ENCODE peak calls at places on chromosomes 12 and 14, in four cellular contexts. One of them, this sample, is unnamed.
A peak's percentile ranks its signal among the peaks of the same experiment; 100 is the strongest.

GRCh38 chr12:14902465-14902864 is 16.8 kb upstream of the MGP start:
- DNase-seq in endothelial cell of umbilical vein: peak; percentile 26
- DNase-seq in H1: no peak
- DNase-seq in HCT116: no peak
- DNase-seq in this sample: no peak

GRCh38 chr12:43551971-43552559 is at the start of gene ADAMTS20:
- DNase-seq in endothelial cell of umbilical vein: no peak
- DNase-seq in H1: peak; percentile 90
- DNase-seq in HCT116: no peak
- DNase-seq in this sample: peak; percentile 93

GRCh38 chr12:75827061-75827460 is 204.5 kb downstream of the PHLDA1 start:
- DNase-seq in endothelial cell of umbilical vein: no peak
- DNase-seq in H1: no peak
- DNase-seq in HCT116: no peak
- DNase-seq in this sample: no peak

GRCh38 chr14:90556050-90556477 is 159.2 kb downstream of the CALM1 start:
- DNase-seq in endothelial cell of umbilical vein: no peak
- DNase-seq in H1: peak; percentile 74
- DNase-seq in HCT116: no peak
- DNase-seq in this sample: peak; percentile 64

GRCh38 chr12:131454418-131455217 is 256.3 kb upstream of the SFSWAP start:
- DNase-seq in endothelial cell of umbilical vein: no peak
- DNase-seq in H1: peak; percentile 72
- DNase-seq in HCT116: peak; percentile 76
- DNase-seq in this sample: peak; percentile 90

GRCh38 chr12:131057722-131058515 is 104.2 kb downstream of the ADGRD1 start:
- DNase-seq in endothelial cell of umbilical vein: no peak
- DNase-seq in H1: no peak
- DNase-seq in HCT116: no peak
- DNase-seq in this sample: no peak

GRCh38 chr12:4274960-4275868 is 1.7 kb downstream of the CCND2 start:
- DNase-seq in endothelial cell of umbilical vein: no peak
- DNase-seq in H1: peak; percentile 54
- DNase-seq in HCT116: no peak
- DNase-seq in this sample: no peak

GRCh38 chr14:60915781-60916180 is 65.1 kb downstream of the TRMT5 start:
- DNase-seq in endothelial cell of umbilical vein: no peak
- DNase-seq in H1: no peak
- DNase-seq in HCT116: no peak
- DNase-seq in this sample: no peak

GRCh38 chr14:67166450-67166853 is 22.8 kb upstream of the GARIN2 start:
- DNase-seq in endothelial cell of umbilical vein: peak; percentile 60
- DNase-seq in H1: no peak
- DNase-seq in HCT116: peak; percentile 24
- DNase-seq in this sample: peak; percentile 41

GRCh38 chr14:99718031-99718810 is 34.1 kb downstream of the CYP46A1 start:
- DNase-seq in endothelial cell of umbilical vein: no peak
- DNase-seq in H1: no peak
- DNase-seq in HCT116: no peak
- DNase-seq in this sample: no peak

GRCh38 chr14:89386214-89386886 is 30.7 kb downstream of the FOXN3 start:
- DNase-seq in endothelial cell of umbilical vein: peak; percentile 12
- DNase-seq in H1: no peak
- DNase-seq in HCT116: no peak
- DNase-seq in this sample: no peak

GRCh38 chr12:53560912-53561589 is 53.8 kb upstream of the NPFF start:
- DNase-seq in endothelial cell of umbilical vein: no peak
- DNase-seq in H1: no peak
- DNase-seq in HCT116: no peak
- DNase-seq in this sample: no peak

GRCh38 chr14:60327447-60328331 is 78.7 kb downstream of the PPM1A start:
- DNase-seq in endothelial cell of umbilical vein: no peak
- DNase-seq in H1: peak; percentile 72
- DNase-seq in HCT116: no peak
- DNase-seq in this sample: peak; percentile 38

GRCh38 chr12:26833692-26834168 is 736 bp upstream of the ITPR2 start:
- DNase-seq in endothelial cell of umbilical vein: peak; percentile 46
- DNase-seq in H1: peak; percentile 61
- DNase-seq in HCT116: no peak
- DNase-seq in this sample: peak; percentile 50

GRCh38 chr12:6946033-6946919 is 2.5 kb downstream of the C12orf57 start:
- DNase-seq in endothelial cell of umbilical vein: no peak
- DNase-seq in H1: peak; percentile 93
- DNase-seq in HCT116: peak; percentile 96
- DNase-seq in this sample: peak; percentile 33

GRCh38 chr12:120257041-120257821 is 8.3 kb downstream of the PXN start:
- DNase-seq in endothelial cell of umbilical vein: peak; percentile 98
- DNase-seq in H1: no peak
- DNase-seq in HCT116: no peak
- DNase-seq in this sample: peak; percentile 54

GRCh38 chr14:95200404-95200803 is 43.1 kb upstream of the DICER1 start:
- DNase-seq in endothelial cell of umbilical vein: no peak
- DNase-seq in H1: no peak
- DNase-seq in HCT116: no peak
- DNase-seq in this sample: no peak

GRCh38 chr14:53391631-53392030 is 238.5 kb upstream of the DDHD1 start:
- DNase-seq in endothelial cell of umbilical vein: peak; percentile 9
- DNase-seq in H1: no peak
- DNase-seq in HCT116: peak; percentile 88
- DNase-seq in this sample: no peak

GRCh38 chr12:105271364-105271763 is 35.4 kb upstream of the APPL2 start:
- DNase-seq in endothelial cell of umbilical vein: no peak
- DNase-seq in H1: no peak
- DNase-seq in HCT116: no peak
- DNase-seq in this sample: no peak

GRCh38 chr12:53493610-53494391 is 5.5 kb downstream of the MAP3K12 start:
- DNase-seq in endothelial cell of umbilical vein: no peak
- DNase-seq in H1: no peak
- DNase-seq in HCT116: no peak
- DNase-seq in this sample: no peak

GRCh38 chr12:124695861-124696260 is 128.4 kb upstream of the NCOR2 start:
- DNase-seq in endothelial cell of umbilical vein: no peak
- DNase-seq in H1: no peak
- DNase-seq in HCT116: no peak
- DNase-seq in this sample: no peak

GRCh38 chr14:74083161-74083560 is 1.1 kb downstream of the ALDH6A1 start:
- DNase-seq in endothelial cell of umbilical vein: no peak
- DNase-seq in H1: no peak
- DNase-seq in HCT116: no peak
- DNase-seq in this sample: no peak

GRCh38 chr14:79136437-79137430 is 966.6 kb downstream of the NRXN3 start:
- DNase-seq in endothelial cell of umbilical vein: no peak
- DNase-seq in H1: no peak
- DNase-seq in HCT116: no peak
- DNase-seq in this sample: no peak

GRCh38 chr14:96852823-96853422 is 55.7 kb downstream of the VRK1 start:
- DNase-seq in endothelial cell of umbilical vein: peak; percentile 49
- DNase-seq in H1: no peak
- DNase-seq in HCT116: peak; percentile 26
- DNase-seq in this sample: peak; percentile 16

GRCh38 chr14:94050231-94050880 is 24.2 kb downstream of the OTUB2 start:
- DNase-seq in endothelial cell of umbilical vein: no peak
- DNase-seq in H1: peak; percentile 22
- DNase-seq in HCT116: no peak
- DNase-seq in this sample: no peak

GRCh38 chr12:10618338-10618987 is 5.1 kb upstream of the MAGOHB start:
- DNase-seq in endothelial cell of umbilical vein: peak; percentile 34
- DNase-seq in H1: no peak
- DNase-seq in HCT116: peak; percentile 8
- DNase-seq in this sample: no peak

GRCh38 chr14:101068293-101068957 is 164.9 kb upstream of the RTL1 start:
- DNase-seq in endothelial cell of umbilical vein: no peak
- DNase-seq in H1: peak; percentile 33
- DNase-seq in HCT116: no peak
- DNase-seq in this sample: no peak

GRCh38 chr14:89869606-89870005 is 84.9 kb downstream of the EFCAB11 start:
- DNase-seq in endothelial cell of umbilical vein: no peak
- DNase-seq in H1: peak; percentile 10
- DNase-seq in HCT116: no peak
- DNase-seq in this sample: no peak

GRCh38 chr14:39182770-39183684 is 8.0 kb downstream of the PNN start:
- DNase-seq in endothelial cell of umbilical vein: no peak
- DNase-seq in H1: no peak
- DNase-seq in HCT116: no peak
- DNase-seq in this sample: no peak

GRCh38 chr14:93148979-93149378 is 33.3 kb upstream of the ITPK1 start:
- DNase-seq in endothelial cell of umbilical vein: no peak
- DNase-seq in H1: no peak
- DNase-seq in HCT116: no peak
- DNase-seq in this sample: no peak

GRCh38 chr14:54786816-54787215 is 115.8 kb downstream of the GCH1 start:
- DNase-seq in endothelial cell of umbilical vein: no peak
- DNase-seq in H1: no peak
- DNase-seq in HCT116: no peak
- DNase-seq in this sample: no peak

GRCh38 chr12:71970031-71970430 is 31.4 kb downstream of the TPH2 start:
- DNase-seq in endothelial cell of umbilical vein: no peak
- DNase-seq in H1: no peak
- DNase-seq in HCT116: no peak
- DNase-seq in this sample: no peak

GRCh38 chr12:113684053-113684907 is 212.6 kb upstream of the LHX5 start:
- DNase-seq in endothelial cell of umbilical vein: no peak
- DNase-seq in H1: no peak
- DNase-seq in HCT116: no peak
- DNase-seq in this sample: peak; percentile 61

GRCh38 chr12:10186299-10186698 is 7.5 kb downstream of the TMEM52B start:
- DNase-seq in endothelial cell of umbilical vein: no peak
- DNase-seq in H1: no peak
- DNase-seq in HCT116: no peak
- DNase-seq in this sample: no peak

GRCh38 chr12:116687888-116688287 is 50.0 kb downstream of the SPRING1 start:
- DNase-seq in endothelial cell of umbilical vein: peak; percentile 28
- DNase-seq in H1: peak; percentile 92
- DNase-seq in HCT116: peak; percentile 60
- DNase-seq in this sample: peak; percentile 67

DNA sequence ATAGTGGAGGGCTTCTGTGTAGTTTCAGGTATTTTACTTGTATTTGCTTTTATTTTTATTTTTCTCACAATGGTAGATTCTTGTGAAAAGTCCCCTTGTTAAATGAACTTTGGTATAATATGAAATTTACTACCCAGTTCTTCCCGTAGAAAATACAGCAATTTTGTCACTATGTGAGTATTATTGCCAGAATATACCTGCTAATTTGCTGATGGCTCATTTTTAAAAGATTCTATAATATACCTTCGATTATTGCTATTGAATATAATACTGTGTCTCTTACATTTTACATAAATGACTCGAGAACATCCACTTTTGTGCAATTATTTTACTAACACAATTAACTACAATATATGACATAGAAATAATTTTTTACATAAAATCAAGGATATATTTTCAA is 262.3 kb upstream of the NOVA1 start:
- DNase-seq in endothelial cell of umbilical vein: no peak
- DNase-seq in H1: no peak
- DNase-seq in HCT116: no peak
- DNase-seq in this sample: no peak
- H3K4me2 ChIP-seq in endothelial cell of umbilical vein: no peak overlapping the region
- H3K4me2 ChIP-seq in H1: no peak overlapping the region
- H3K4me2 ChIP-seq in HCT116: no peak overlapping the region
- H3K4me2 ChIP-seq in this sample: no peak overlapping the region

DNA sequence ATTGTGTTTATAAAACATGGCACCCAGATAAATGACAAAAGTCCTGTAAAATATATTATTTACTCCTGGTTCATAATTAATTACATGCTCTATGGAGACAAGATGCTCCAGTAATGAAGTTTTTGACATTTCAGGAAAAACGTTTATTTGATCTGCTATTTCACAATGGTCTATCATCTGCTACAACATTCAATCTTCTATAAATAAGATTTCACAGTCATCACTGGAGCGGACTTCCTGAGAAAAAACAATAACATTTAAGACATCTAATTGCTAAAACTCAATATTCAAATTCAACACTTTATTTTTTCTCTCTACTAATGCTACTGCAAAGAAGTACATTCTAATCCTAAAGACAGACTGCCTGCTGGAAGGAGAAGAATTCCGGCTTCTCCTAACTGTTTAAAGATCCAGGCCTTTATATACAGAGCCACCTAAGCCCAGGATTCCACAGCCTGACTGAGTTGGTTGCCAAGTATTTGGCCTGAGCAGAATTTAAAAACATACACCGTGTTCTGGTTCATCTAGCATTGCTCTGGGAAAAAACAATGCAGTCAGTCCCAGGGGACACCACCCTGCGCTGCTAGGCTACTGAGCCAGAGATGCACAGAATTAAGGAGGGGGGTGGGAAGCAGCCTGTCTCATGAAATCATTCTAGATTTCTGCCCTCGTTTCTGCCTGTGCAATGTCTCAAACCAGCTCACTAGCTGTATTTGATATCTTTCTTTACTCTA is 58.0 kb downstream of the TMTC1 start:
- DNase-seq in endothelial cell of umbilical vein: peak; percentile 84
- DNase-seq in H1: no peak
- DNase-seq in HCT116: no peak
- DNase-seq in this sample: peak; percentile 26
- TF ChIP-seq POLR2AphosphoS5 in endothelial cell of umbilical vein: no peak
- TF ChIP-seq POLR2AphosphoS5 in H1: no peak
- TF ChIP-seq POLR2AphosphoS5 in HCT116: no peak
- TF ChIP-seq POLR2AphosphoS5 in this sample: no peak

GRCh38 chr12:47312794-47313426 is 233.2 kb upstream of the AMIGO2 start:
- DNase-seq in endothelial cell of umbilical vein: no peak
- DNase-seq in H1: no peak
- DNase-seq in HCT116: no peak
- DNase-seq in this sample: no peak

GRCh38 chr12:47312147-47312546 is 232.4 kb upstream of the AMIGO2 start:
- DNase-seq in endothelial cell of umbilical vein: no peak
- DNase-seq in H1: no peak
- DNase-seq in HCT116: no peak
- DNase-seq in this sample: no peak

GRCh38 chr12:47308672-47309071 is 228.9 kb upstream of the AMIGO2 start:
- DNase-seq in endothelial cell of umbilical vein: no peak
- DNase-seq in H1: no peak
- DNase-seq in HCT116: no peak
- DNase-seq in this sample: no peak

GRCh38 chr12:47311514-47311913 is 231.8 kb upstream of the AMIGO2 start:
- DNase-seq in endothelial cell of umbilical vein: no peak
- DNase-seq in H1: no peak
- DNase-seq in HCT116: no peak
- DNase-seq in this sample: no peak

DNA sequence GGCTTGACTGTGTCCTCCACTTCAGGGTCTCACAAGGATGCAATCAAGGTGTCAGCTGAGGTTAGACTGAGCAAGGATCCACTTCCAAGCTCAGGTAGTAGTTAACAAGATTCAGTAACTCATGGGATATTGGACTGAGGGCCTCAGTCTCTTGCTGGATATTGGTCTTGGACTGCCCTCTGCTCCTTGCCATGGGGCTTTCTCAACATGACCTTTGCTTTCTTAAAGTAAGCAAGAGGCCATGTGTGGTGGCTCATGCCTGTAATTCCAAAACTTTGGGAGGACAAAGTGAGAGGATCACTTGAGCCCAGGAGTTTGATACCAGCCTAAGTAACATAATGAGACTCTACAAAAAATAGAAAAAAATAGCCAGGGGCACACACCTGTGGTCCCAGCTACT is 231.3 kb upstream of the AMIGO2 start:
- DNase-seq in endothelial cell of umbilical vein: no peak
- DNase-seq in H1: no peak
- DNase-seq in HCT116: no peak
- DNase-seq in this sample: no peak
- H3K4me2 ChIP-seq in endothelial cell of umbilical vein: no peak overlapping the region
- H3K4me2 ChIP-seq in H1: no peak overlapping the region
- H3K4me2 ChIP-seq in HCT116: no peak overlapping the region
- H3K4me2 ChIP-seq in this sample: no peak overlapping the region

GRCh38 chr12:104182144-104182543 is 33.4 kb upstream of the TXNRD1 start:
- DNase-seq in endothelial cell of umbilical vein: no peak
- DNase-seq in H1: no peak
- DNase-seq in HCT116: no peak
- DNase-seq in this sample: no peak
- TF ChIP-seq POLR2AphosphoS5 in endothelial cell of umbilical vein: no peak
- TF ChIP-seq POLR2AphosphoS5 in H1: no peak
- TF ChIP-seq POLR2AphosphoS5 in HCT116: no peak
- TF ChIP-seq POLR2AphosphoS5 in this sample: no peak

This sample was measured in SK-N-SH.